ENCODE peak calls at places on chromosome 17, in eight cellular contexts. One of them, this sample, is unnamed.

GRCh38 chr17:41315204-41315794 is at the start of gene KRTAP17-1:
- DNase-seq in retina: no peak
- DNase-seq in aorta: peak
- DNase-seq in naive B cell: no peak
- DNase-seq in body of pancreas: no peak
- DNase-seq in A549: no peak
- DNase-seq in neural progenitor cell: no peak
- DNase-seq in astrocyte of the spinal cord: no peak
- DNase-seq in this sample: no peak

GRCh38 chr17:75514299-75515228 is 773 bp downstream of the CASKIN2 start:
- DNase-seq in retina: peak
- DNase-seq in neural progenitor cell: peak
- DNase-seq in naive B cell: no peak
- DNase-seq in astrocyte of the spinal cord: no peak
- DNase-seq in aorta: no peak
- DNase-seq in body of pancreas: peak
- DNase-seq in A549: no peak
- DNase-seq in this sample: no peak

GRCh38 chr17:39082482-39082881 is 69.0 kb downstream of the PLXDC1 start:
- DNase-seq in astrocyte of the spinal cord: peak
- DNase-seq in naive B cell: no peak
- DNase-seq in neural progenitor cell: no peak
- DNase-seq in retina: no peak
- DNase-seq in A549: no peak
- DNase-seq in body of pancreas: no peak
- DNase-seq in aorta: no peak
- DNase-seq in this sample: no peak

GRCh38 chr17:18033442-18034099 is 5.4 kb downstream of the ATPAF2 start:
- DNase-seq in aorta: no peak
- DNase-seq in retina: peak
- DNase-seq in astrocyte of the spinal cord: peak
- DNase-seq in naive B cell: peak
- DNase-seq in A549: peak
- DNase-seq in body of pancreas: peak
- DNase-seq in neural progenitor cell: peak
- DNase-seq in this sample: peak

GRCh38 chr17:61349350-61349749 is 50.3 kb upstream of the TBX2 start:
- DNase-seq in A549: no peak
- DNase-seq in astrocyte of the spinal cord: no peak
- DNase-seq in body of pancreas: peak
- DNase-seq in aorta: no peak
- DNase-seq in neural progenitor cell: no peak
- DNase-seq in retina: no peak
- DNase-seq in naive B cell: no peak
- DNase-seq in this sample: no peak

GRCh38 chr17:1446201-1446600 is 9.8 kb downstream of the CRK start:
- DNase-seq in naive B cell: no peak
- DNase-seq in body of pancreas: no peak
- DNase-seq in aorta: no peak
- DNase-seq in neural progenitor cell: no peak
- DNase-seq in A549: no peak
- DNase-seq in retina: no peak
- DNase-seq in astrocyte of the spinal cord: no peak
- DNase-seq in this sample: no peak

GRCh38 chr17:76546556-76547182 is 6.8 kb downstream of the PRCD start:
- DNase-seq in aorta: no peak
- DNase-seq in retina: no peak
- DNase-seq in neural progenitor cell: no peak
- DNase-seq in naive B cell: no peak
- DNase-seq in astrocyte of the spinal cord: peak
- DNase-seq in body of pancreas: peak
- DNase-seq in A549: no peak
- DNase-seq in this sample: no peak

GRCh38 chr17:15432807-15433547 is 34.4 kb downstream of the CDRT4 start:
- DNase-seq in retina: no peak
- DNase-seq in aorta: no peak
- DNase-seq in naive B cell: no peak
- DNase-seq in astrocyte of the spinal cord: no peak
- DNase-seq in body of pancreas: no peak
- DNase-seq in A549: no peak
- DNase-seq in neural progenitor cell: no peak
- DNase-seq in this sample: no peak

This sample was measured in GF-D8.